ENCODE peak calls at places on chromosomes 13 and 19, in six cellular contexts. F is HepG2, Y is H1, V is GM12892, W is GM12878, X is K562. J is an unnamed sample.
A peak's percentile ranks its signal among the peaks of the same experiment; 100 is the strongest.

GRCh38 chr13:27035892-27036235 is 135.7 kb downstream of the USP12 start:
- DNase-seq in F (no peak), Y (no peak), V (no peak), W (no peak), X (no peak), J (no peak)

GRCh38 chr19:37082307-37082706 is 4.1 kb downstream of the ZNF420 start:
- DNase-seq in F (no peak), Y (no peak), V (no peak), W (no peak), X (no peak), J (no peak)

GRCh38 chr13:49625392-49626137 is 2.7 kb upstream of the ARL11 start:
- DNase-seq in F (peak; percentile 80), Y (no peak), V (no peak), W (no peak), X (no peak), J (no peak)

GRCh38 chr13:100589178-100589725 is 663 bp upstream of the GGACT start:
- DNase-seq in F (no peak), Y (no peak), V (no peak), W (no peak), X (no peak), J (no peak)

GRCh38 chr13:82993417-82993816 is 888.9 kb downstream of the SLITRK1 start:
- DNase-seq in F (no peak), Y (no peak), V (no peak), W (no peak), X (no peak), J (no peak)

GRCh38 chr19:1488282-1488601 is 1.9 kb downstream of the PCSK4 start:
- DNase-seq in F (no peak), Y (no peak), V (no peak), W (no peak), X (no peak), J (no peak)

GRCh38 chr13:49669735-49670309 is 21.5 kb downstream of the EBPL start:
- DNase-seq in F (peak; percentile 60), Y (no peak), V (no peak), W (no peak), X (peak; percentile 57), J (no peak)

GRCh38 chr13:39419866-39420265 is 183.1 kb downstream of the LHFPL6 start:
- DNase-seq in F (no peak), Y (no peak), V (no peak), W (no peak), X (no peak), J (no peak)

GRCh38 chr19:2550431-2551171 is 74.7 kb downstream of the GADD45B start:
- DNase-seq in F (no peak), Y (no peak), V (no peak), W (no peak), X (no peak), J (no peak)

GRCh38 chr19:40778865-40779284 is 828 bp downstream of the RAB4B start:
- DNase-seq in F (peak; percentile 51), Y (no peak), V (no peak), W (no peak), X (no peak), J (no peak)

GRCh38 chr19:40776364-40776763 is 1.0 kb downstream of the MIA start:
- DNase-seq in F (no peak), Y (no peak), V (no peak), W (no peak), X (no peak), J (no peak)

GRCh38 chr19:40776966-40777794 is 867 bp upstream of the RAB4B start:
- DNase-seq in F (peak; percentile 93), Y (peak; percentile 72), V (peak; percentile 69), W (peak; percentile 99), X (peak; percentile 74), J (peak; percentile 59)

GRCh38 chr19:40778045-40778864 is at the start of gene RAB4B:
- DNase-seq in F (peak; percentile 99), Y (peak; percentile 100), V (peak; percentile 93), W (peak; percentile 99), X (peak; percentile 97), J (peak; percentile 88)

DNA sequence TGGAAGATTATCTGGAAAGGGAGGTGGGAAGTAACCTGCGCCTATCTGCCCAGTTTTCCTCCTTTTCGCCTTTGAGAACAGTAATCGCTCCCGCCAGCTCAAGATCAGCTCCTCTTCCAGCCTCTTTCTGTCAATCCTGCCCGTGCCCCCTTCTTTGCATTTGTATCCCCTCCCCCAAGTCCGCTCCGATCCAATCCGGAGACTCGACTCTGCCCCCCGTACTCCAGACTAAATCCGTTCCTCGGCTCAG is 327 bp upstream of the RAB4B start:
- DNase-seq in F (no peak), Y (no peak), V (no peak), W (no peak), X (no peak), J (no peak)
- TF ChIP-seq POLR2AphosphoS5 in F (no peak), Y (no peak), V (peak; percentile 78), W (peak; percentile 93), X (no peak), J (peak; percentile 87)

DNA sequence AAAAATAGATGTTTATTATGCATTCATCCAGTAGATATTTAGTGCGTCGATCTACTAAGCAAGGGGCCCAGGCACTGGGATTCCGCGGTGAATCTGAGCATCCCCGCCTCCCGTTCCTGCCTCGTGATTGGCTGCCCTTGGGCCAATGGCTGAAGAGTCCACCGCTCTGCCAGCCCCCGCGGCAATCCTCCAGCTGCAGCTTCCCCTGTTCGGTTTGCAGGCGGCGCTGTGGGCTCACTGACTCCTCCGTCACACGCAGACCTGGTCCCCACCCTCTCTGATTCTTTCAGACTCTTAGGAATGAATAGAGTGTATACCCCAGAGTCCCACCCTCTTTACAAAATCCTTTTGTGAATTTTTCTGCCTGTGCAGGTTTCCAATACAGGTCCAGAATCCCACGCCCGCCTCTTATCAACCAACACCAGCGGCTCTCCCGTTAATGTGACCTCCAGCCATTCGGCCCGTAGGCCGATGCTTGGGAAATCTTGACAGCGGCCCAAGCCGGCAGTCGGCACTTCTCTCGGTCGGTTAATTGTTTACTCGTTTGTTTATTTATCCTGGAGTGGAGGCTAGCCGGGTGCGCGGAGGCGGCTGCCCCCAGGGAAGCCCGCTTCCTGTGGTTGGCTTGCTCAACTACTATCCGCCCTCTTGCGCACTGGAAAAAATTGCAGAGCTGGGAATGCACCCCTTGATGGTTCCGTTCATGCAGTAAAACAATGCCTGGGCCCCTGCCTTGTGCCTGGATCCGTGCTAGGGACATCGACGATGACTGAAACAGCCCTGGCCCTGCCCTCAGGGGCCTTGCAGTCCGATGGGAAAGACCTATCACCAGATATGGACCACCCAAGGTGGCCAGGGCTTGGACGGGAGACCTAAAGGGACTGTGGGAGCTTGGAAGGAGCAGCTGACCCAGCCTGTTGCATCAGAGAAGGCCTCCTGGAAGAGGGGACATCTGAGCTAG is 4.5 kb upstream of the ARHGAP35 start:
- DNase-seq in F (peak; percentile 90), Y (peak; percentile 72), V (peak; percentile 82), W (peak; percentile 45), X (peak; percentile 92), J (peak; percentile 83)
- TF ChIP-seq POLR2A in F (peak; percentile 31), Y (no peak), V (no peak), W (no peak), X (no peak), J (no peak)

DNA sequence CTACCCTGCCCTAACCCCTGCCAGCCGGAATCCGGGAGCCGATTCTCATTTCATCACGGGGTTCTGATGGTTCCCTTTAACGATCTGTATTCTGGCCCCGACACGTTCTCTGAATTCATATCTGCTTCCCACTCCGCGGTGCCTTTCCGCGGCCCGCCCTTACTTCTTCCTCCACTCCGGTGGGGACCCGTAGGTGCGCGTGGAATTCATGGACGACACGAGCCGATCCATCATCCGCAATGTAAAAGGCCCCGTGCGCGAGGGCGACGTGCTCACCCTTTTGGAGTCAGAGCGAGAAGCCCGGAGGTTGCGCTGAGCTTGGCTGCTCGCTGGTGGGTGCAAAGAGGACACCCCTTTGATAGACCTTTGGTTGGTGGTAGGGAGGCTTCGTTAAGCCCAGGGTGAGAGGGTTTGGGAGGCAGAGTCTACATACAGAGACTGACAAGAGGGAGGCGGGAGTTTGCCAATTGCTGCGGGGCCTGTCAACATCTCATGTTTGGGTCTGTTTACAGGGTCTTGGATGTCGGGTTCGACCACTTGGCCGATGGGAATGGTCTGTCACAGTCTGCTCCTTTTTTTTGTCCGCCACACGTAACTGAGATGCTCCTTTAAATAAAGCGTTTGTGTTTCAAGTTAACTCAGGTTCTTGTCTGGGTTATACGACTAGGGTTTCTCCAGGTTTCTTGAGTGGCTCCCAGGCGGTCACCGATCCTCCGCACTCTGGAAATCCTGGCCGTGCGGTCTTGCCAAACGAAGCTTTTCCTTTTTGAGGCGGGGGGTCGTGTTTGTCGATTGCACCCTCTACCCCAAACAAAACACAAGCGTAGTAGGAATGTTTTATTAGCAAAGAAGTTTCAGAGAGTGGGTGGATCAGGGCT is 703 bp downstream of the RPS28 start:
- DNase-seq in F (no peak), Y (no peak), V (no peak), W (no peak), X (peak; percentile 25), J (no peak)
- TF ChIP-seq TAF1 in F (no peak), Y (no peak), V (no peak), W (no peak), X (no peak), J (no peak)

GRCh38 chr13:67200605-67201004 is 29.5 kb downstream of the PCDH9 start:
- DNase-seq in F (no peak), Y (no peak), V (no peak), W (no peak), X (no peak), J (no peak)
- TF ChIP-seq POLR2AphosphoS5 in F (no peak), Y (no peak), V (no peak), W (no peak), X (no peak), J (no peak)

GRCh38 chr19:45613926-45614725 is 12.1 kb upstream of the GPR4 start:
- DNase-seq in F (no peak), Y (no peak), V (peak; percentile 60), W (peak; percentile 73), X (peak; percentile 24), J (no peak)
- TF ChIP-seq POLR2A in F (no peak), Y (no peak), V (no peak), W (peak; percentile 38), X (no peak), J (no peak)

GRCh38 chr19:49222011-49222410 is 64.4 kb downstream of the TRPM4 start:
- DNase-seq in F (no peak), Y (no peak), V (no peak), W (no peak), X (peak; percentile 23), J (no peak)

GRCh38 chr19:49223472-49223871 is 65.9 kb downstream of the TRPM4 start:
- DNase-seq in F (no peak), Y (no peak), V (no peak), W (no peak), X (no peak), J (no peak)

GRCh38 chr19:49222528-49222927 is 64.9 kb downstream of the TRPM4 start:
- DNase-seq in F (no peak), Y (no peak), V (no peak), W (no peak), X (no peak), J (no peak)

GRCh38 chr19:49229416-49229815 is 71.8 kb downstream of the TRPM4 start:
- DNase-seq in F (no peak), Y (no peak), V (no peak), W (no peak), X (no peak), J (no peak)

DNA sequence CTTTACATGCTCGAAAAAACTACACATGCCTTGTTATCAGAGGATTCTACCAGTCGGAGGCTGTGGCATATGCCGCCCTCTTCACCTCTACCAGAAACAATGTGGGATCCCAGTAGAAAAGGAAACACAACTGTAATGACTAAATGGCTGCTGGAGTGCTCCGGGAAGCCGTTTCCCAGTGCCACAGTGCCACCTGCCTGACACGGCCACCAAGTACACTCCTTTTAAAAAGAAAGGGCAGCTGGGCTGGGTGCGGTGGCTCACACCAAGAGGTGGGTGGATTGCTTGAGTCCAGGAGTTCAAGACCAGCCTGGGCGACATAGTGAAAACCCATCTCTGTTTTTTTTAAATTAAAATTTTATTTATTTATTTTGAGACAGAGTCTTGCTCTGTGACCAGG is 67.3 kb downstream of the TRPM4 start:
- DNase-seq in F (peak; percentile 55), Y (peak; percentile 56), V (no peak), W (no peak), X (peak; percentile 52), J (no peak)
- TF ChIP-seq TAF1 in F (no peak), Y (no peak), V (no peak), W (no peak), X (no peak), J (no peak)

GRCh38 chr13:44815507-44816074 is 173.7 kb downstream of the NUFIP1 start:
- DNase-seq in F (peak; percentile 92), Y (peak; percentile 27), V (no peak), W (no peak), X (no peak), J (no peak)
- TF ChIP-seq POLR2AphosphoS5 in F (no peak), Y (no peak), V (no peak), W (no peak), X (no peak), J (no peak)

J was measured in GM12891.